ENCODE peak calls at places on chromosomes 5 and 9, in nine cellular contexts. A is ascending aorta, Q is right atrium auricular region, H is cardiac fibroblast, X is RWPE1, J is lower leg skin, P is mesothelial cell of epicardium, R is upper lobe of left lung, C is cardiac muscle cell. Z is an unnamed sample.

GRCh38 chr5:40503438-40503837 is 176.3 kb upstream of the PTGER4 start:
- DNase-seq in A (no peak), Q (no peak), H (no peak), X (no peak), J (no peak), P (no peak), R (peak), C (no peak), Z (no peak)

GRCh38 chr5:10648806-10649517 is 85.1 kb downstream of the ANKRD33B start:
- DNase-seq in A (no peak), Q (no peak), H (no peak), X (no peak), J (no peak), P (no peak), R (no peak), C (no peak), Z (peak)

GRCh38 chr9:1032181-1032580 is 18.0 kb upstream of the DMRT2 start:
- DNase-seq in A (no peak), Q (no peak), H (no peak), X (no peak), J (no peak), P (no peak), R (no peak), C (no peak), Z (no peak)

GRCh38 chr5:72501475-72501874 is 5.7 kb downstream of the ZNF366 start:
- DNase-seq in A (no peak), Q (no peak), H (no peak), X (no peak), J (no peak), P (no peak), R (no peak), C (no peak), Z (no peak)

GRCh38 chr5:75532190-75532589 is 20.5 kb downstream of the POLK start:
- DNase-seq in A (no peak), Q (no peak), H (no peak), X (no peak), J (no peak), P (no peak), R (no peak), C (no peak), Z (no peak)

GRCh38 chr9:112029921-112030444 is 133.4 kb downstream of the UGCG start:
- DNase-seq in A (no peak), Q (no peak), H (peak), X (peak), J (no peak), P (no peak), R (peak), C (no peak), Z (no peak)

GRCh38 chr9:129287595-129288305 is 109.7 kb upstream of the IER5L start:
- DNase-seq in A (peak), Q (peak), H (no peak), X (no peak), J (no peak), P (no peak), R (no peak), C (no peak), Z (no peak)

GRCh38 chr5:134585966-134586365 is 46.7 kb downstream of the SAR1B start:
- DNase-seq in A (no peak), Q (no peak), H (no peak), X (no peak), J (no peak), P (no peak), R (peak), C (no peak), Z (no peak)

GRCh38 chr9:69809304-69809863 is 11.2 kb upstream of the CFAP95 start:
- DNase-seq in A (no peak), Q (no peak), H (peak), X (no peak), J (no peak), P (no peak), R (no peak), C (peak), Z (no peak)

GRCh38 chr9:93206576-93207155 is 22.7 kb downstream of the WNK2 start:
- DNase-seq in A (no peak), Q (no peak), H (no peak), X (no peak), J (no peak), P (no peak), R (no peak), C (no peak), Z (no peak)

GRCh38 chr5:85293139-85293785 is 908.6 kb upstream of the EDIL3 start:
- DNase-seq in A (no peak), Q (no peak), H (peak), X (no peak), J (no peak), P (no peak), R (peak), C (peak), Z (no peak)

GRCh38 chr9:98217255-98217654 is 24.8 kb upstream of the CORO2A start:
- DNase-seq in A (no peak), Q (no peak), H (no peak), X (no peak), J (no peak), P (no peak), R (no peak), C (no peak), Z (no peak)

GRCh38 chr9:98215266-98215665 is 22.8 kb upstream of the CORO2A start:
- DNase-seq in A (no peak), Q (no peak), H (no peak), X (no peak), J (no peak), P (no peak), R (no peak), C (no peak), Z (no peak)

GRCh38 chr9:98216391-98216790 is 24.0 kb upstream of the CORO2A start:
- DNase-seq in A (no peak), Q (no peak), H (no peak), X (no peak), J (no peak), P (no peak), R (no peak), C (no peak), Z (no peak)

GRCh38 chr9:98214811-98215210 is 22.4 kb upstream of the CORO2A start:
- DNase-seq in A (no peak), Q (no peak), H (no peak), X (no peak), J (peak), P (no peak), R (no peak), C (no peak), Z (no peak)

DNA sequence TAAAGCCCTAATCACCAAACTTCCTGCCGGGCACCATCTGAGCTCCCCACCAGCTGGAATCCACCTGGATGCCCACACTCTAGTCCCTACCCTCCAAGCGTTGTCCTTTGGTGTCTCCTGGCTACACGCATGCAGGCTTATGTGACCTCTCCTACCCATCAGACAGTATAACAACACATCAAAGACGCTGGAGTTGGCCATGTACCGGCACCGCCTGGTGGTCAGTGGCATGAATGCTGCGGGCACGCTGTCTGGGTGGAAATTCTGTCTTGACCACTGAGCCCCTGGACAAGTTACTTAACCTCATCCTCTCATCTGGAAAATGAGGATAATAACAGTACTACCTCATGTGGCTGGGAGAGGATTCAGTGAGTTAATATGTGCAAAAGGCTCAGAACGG is 23.4 kb upstream of the CORO2A start:
- DNase-seq in A (no peak), Q (no peak), H (peak), X (no peak), J (no peak), P (no peak), R (no peak), C (peak), Z (no peak)
- TF ChIP-seq CTCF in A (no peak), Q (peak), H (peak), X (no peak), J (no peak), P (no peak), R (no peak), C (peak), Z (no peak)

DNA sequence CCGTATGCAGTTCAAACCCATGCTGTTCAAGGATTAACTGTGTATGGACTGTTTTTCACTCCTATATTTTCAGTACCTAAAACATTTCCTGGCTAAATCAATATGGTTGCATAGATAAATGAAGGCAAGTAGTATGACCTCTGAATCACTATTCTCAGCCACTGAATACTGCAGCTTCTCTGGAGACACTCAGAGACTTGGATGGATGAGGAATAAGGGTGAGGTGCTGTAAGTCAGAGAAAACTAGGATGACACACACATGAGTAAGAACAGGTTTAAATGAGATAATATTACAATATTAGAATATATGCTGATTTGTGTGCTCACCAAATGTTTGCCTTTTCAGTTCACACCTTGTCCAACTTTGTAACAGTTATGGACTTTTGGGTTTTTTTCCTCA is 26.0 kb upstream of the ANXA1 start:
- DNase-seq in A (no peak), Q (no peak), H (peak), X (no peak), J (no peak), P (no peak), R (no peak), C (no peak), Z (no peak)
- TF ChIP-seq CTCF in A (no peak), Q (no peak), H (no peak), X (no peak), J (no peak), P (no peak), R (no peak), C (no peak), Z (no peak)

GRCh38 chr9:136370687-136371530 is 2.6 kb downstream of the CARD9 start:
- DNase-seq in A (no peak), Q (no peak), H (peak), X (no peak), J (no peak), P (no peak), R (no peak), C (no peak), Z (no peak)

GRCh38 chr9:136374183-136374575 is 710 bp upstream of the CARD9 start:
- DNase-seq in A (no peak), Q (no peak), H (no peak), X (no peak), J (no peak), P (no peak), R (no peak), C (no peak), Z (no peak)

GRCh38 chr9:136373300-136374182 is at the start of gene CARD9:
- DNase-seq in A (no peak), Q (no peak), H (no peak), X (no peak), J (no peak), P (no peak), R (peak), C (no peak), Z (no peak)

GRCh38 chr9:136372006-136372405 is 1.5 kb downstream of the CARD9 start:
- DNase-seq in A (no peak), Q (no peak), H (no peak), X (no peak), J (no peak), P (no peak), R (no peak), C (no peak), Z (no peak)

GRCh38 chr9:136372561-136373299 is 739 bp downstream of the CARD9 start:
- DNase-seq in A (peak), Q (peak), H (peak), X (peak), J (no peak), P (no peak), R (peak), C (peak), Z (no peak)
- TF ChIP-seq CTCF in A (no peak), Q (peak), H (no peak), X (no peak), J (no peak), P (no peak), R (no peak), C (peak), Z (no peak)

DNA sequence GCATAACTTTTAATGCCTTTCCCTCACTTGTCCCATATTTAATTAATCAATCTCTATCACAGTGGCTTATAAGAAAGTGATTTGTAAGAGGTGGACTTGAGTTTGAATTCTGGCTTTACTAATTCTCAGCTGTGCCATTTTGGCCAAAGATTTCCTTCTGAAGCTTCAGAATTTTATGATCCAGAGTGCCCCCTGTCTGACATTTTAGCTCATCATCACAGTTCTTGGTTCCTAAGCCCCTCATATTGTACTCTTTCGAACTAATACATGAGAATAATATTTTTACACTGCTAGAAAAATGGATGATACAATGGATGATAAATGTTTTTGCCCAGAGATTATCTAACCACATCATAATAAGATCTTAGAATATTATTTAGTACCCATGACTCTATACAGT is 1014.1 kb downstream of the PTPRD start:
- DNase-seq in A (no peak), Q (no peak), H (no peak), X (no peak), J (no peak), P (no peak), R (no peak), C (no peak), Z (no peak)
- TF ChIP-seq CTCF in A (no peak), Q (no peak), H (no peak), X (no peak), J (no peak), P (no peak), R (no peak), C (no peak), Z (no peak)

GRCh38 chr9:107712390-107712789 is 222.8 kb upstream of the KLF4 start:
- DNase-seq in A (no peak), Q (no peak), H (peak), X (peak), J (no peak), P (no peak), R (no peak), C (peak), Z (no peak)
- TF ChIP-seq CTCF in A (no peak), Q (no peak), H (peak), X (no peak), J (no peak), P (no peak), R (no peak), C (peak), Z (no peak)

DNA sequence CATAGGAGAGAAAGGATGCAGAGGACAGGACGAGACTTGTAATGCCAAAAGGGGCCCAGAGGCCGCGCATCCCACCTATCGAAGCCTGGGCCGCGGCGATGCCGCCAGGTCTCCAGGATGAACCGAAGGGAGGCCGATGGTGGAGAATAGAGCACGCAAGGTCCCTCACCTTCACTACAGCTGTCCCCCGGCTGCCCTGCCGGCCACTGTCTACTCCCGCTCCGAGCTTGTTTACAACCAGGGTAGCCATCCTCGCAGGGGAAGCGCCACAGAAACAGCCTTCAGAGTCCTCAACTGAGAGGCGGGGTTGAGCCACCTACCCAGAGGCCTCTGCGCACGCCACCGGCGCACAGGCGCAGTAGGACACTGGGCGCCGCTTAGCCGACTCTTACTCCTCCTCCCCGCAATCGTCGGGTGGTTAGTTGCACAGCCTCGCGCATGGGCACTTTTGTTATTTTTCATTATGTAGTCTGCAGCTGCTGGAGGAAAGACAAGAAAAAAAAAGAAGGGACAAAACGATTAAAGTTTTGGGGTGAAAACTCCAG is at the start of gene TRIM23:
- DNase-seq in A (peak), Q (peak), H (peak), X (peak), J (peak), P (peak), R (peak), C (peak), Z (peak)
- TF ChIP-seq CTCF in A (no peak), Q (peak), H (peak), X (no peak), J (no peak), P (no peak), R (no peak), C (no peak), Z (no peak)

DNA sequence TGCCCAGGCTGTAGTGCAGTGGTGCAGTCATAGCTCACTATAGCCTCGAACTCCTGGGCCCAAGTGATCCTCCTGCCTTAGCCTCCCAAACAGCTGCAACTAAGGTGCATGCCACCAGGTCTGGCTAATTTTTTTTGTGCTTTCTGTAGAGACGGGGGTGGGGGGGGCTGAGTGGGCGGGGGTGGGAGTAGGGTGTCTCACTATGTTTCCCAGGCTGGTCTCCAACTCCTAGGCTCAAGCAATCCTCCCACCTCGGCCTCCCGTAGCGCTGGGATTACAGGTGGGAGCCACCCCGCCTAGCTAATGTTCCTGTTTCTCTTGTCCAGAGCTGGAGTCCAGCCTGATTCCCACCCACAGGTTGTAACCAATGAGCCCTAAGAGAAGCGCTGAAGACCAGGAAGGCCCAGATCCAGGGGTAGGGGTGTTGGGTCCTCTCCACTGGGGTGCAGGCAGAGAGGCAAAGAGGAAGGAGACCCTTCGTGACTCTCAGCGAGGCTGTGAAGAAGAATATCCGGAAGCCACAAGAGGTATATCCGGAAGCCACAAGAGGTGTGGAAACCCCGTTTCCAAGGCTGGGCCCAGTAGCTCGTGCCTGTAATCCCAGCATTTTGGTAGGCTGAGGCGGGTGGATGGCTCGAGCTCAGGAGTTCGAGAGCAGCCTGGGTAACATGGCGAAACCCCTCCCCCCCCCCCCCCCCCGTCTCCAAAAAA is 837 bp upstream of the BBLN start:
- DNase-seq in A (no peak), Q (no peak), H (no peak), X (no peak), J (no peak), P (no peak), R (peak), C (no peak), Z (peak)
- TF ChIP-seq CTCF in A (no peak), Q (no peak), H (no peak), X (no peak), J (no peak), P (no peak), R (no peak), C (no peak), Z (no peak)

GRCh38 chr5:114018178-114018577 is 343.7 kb upstream of the KCNN2 start:
- DNase-seq in A (no peak), Q (no peak), H (no peak), X (no peak), J (no peak), P (no peak), R (no peak), C (no peak), Z (no peak)
- TF ChIP-seq CTCF in A (no peak), Q (peak), H (no peak), X (no peak), J (no peak), P (no peak), R (no peak), C (no peak), Z (no peak)

GRCh38 chr9:133938086-133938485 is 54.0 kb downstream of the VAV2 start:
- DNase-seq in A (no peak), Q (no peak), H (no peak), X (no peak), J (no peak), P (no peak), R (no peak), C (no peak), Z (no peak)

GRCh38 chr9:133937120-133937519 is 55.0 kb downstream of the VAV2 start:
- DNase-seq in A (no peak), Q (no peak), H (no peak), X (no peak), J (no peak), P (no peak), R (no peak), C (no peak), Z (no peak)

GRCh38 chr9:133933426-133934026 is 58.6 kb downstream of the VAV2 start:
- DNase-seq in A (no peak), Q (no peak), H (no peak), X (no peak), J (no peak), P (no peak), R (no peak), C (no peak), Z (no peak)

GRCh38 chr9:133934512-133935221 is 57.5 kb downstream of the VAV2 start:
- DNase-seq in A (no peak), Q (peak), H (peak), X (no peak), J (no peak), P (no peak), R (no peak), C (peak), Z (no peak)

DNA sequence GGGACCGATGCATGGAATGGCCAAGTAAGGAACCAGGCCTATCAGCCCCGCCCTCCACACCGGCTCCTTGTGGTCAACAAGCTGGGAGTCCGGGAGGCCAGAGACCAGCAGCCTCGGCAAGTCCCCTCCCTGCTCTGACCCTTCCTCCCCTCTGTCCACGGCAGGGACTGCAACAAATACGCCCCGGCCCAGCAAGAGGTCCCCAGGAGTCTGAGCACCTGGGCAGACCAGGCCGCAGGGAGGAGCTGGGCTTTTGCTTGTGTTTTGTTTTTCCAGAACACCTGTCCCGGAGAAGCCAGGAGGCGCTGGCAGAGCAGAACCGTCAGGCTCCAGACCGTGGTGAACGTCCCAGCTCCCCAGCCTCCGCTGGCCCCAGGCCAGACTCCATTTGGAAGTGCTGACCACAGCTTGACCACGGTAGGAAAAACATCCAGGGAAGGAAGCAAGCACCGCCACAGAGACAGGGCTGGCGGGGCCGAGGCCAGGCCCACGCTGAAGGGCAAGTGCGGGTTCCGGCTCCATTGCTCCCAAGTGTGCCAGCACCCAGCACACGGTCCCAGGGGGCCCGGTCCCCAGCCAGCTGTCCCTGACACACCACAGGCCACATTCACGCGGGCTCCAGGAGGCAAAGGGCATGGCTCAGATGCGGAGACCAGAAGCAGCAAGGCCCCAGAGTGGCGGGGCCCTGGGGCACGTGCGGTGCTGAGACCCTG is 56.6 kb downstream of the VAV2 start:
- DNase-seq in A (no peak), Q (peak), H (peak), X (no peak), J (no peak), P (no peak), R (no peak), C (peak), Z (no peak)
- TF ChIP-seq CTCF in A (no peak), Q (no peak), H (no peak), X (no peak), J (no peak), P (no peak), R (no peak), C (peak), Z (no peak)

Z was measured in activated B cell treated with CpG ODN at 0.5 μM for 24 hours.